ENCODE peak calls at places on chromosomes 2 and 18, in four cellular contexts. P is WTC11, A is K562, W is HepG2. Y is an unnamed sample.

GRCh38 chr2:120760446-120761135 is 24.9 kb downstream of the GLI2 start:
- DNase-seq in P (peak), A (no peak), W (no peak), Y (no peak)

GRCh38 chr2:108933691-108934117 is 55.3 kb downstream of the EDAR start:
- DNase-seq in W (no peak), A (peak), P (no peak), Y (no peak)

GRCh38 chr2:200310545-200310971 is 4.1 kb downstream of the SPATS2L start:
- DNase-seq in W (no peak), A (no peak), P (no peak), Y (no peak)

GRCh38 chr2:200774920-200775319 is 36.8 kb upstream of the BZW1 start:
- DNase-seq in W (no peak), A (no peak), P (no peak), Y (no peak)

GRCh38 chr18:23377669-23378469 is 75.2 kb upstream of the RIOK3 start:
- DNase-seq in W (peak), P (no peak), A (no peak), Y (peak)

GRCh38 chr2:61993422-61994024 is 88.0 kb downstream of the COMMD1 start:
- DNase-seq in A (peak), P (no peak), W (peak), Y (peak)

GRCh38 chr18:78805840-78806239 is 173.8 kb upstream of the SALL3 start:
- DNase-seq in P (no peak), W (no peak), A (no peak), Y (no peak)

GRCh38 chr18:22466608-22467390 is 49.1 kb upstream of the CTAGE1 start:
- DNase-seq in P (no peak), W (peak), A (no peak), Y (no peak)

GRCh38 chr18:32707153-32707552 is 65.7 kb downstream of the KLHL14 start:
- DNase-seq in W (no peak), P (no peak), A (no peak), Y (no peak)

GRCh38 chr2:88614497-88615157 is 12.6 kb downstream of the EIF2AK3 start:
- DNase-seq in P (no peak), W (no peak), A (no peak), Y (peak)

GRCh38 chr2:198106621-198107020 is 302.2 kb downstream of the PLCL1 start:
- DNase-seq in W (no peak), P (no peak), A (no peak), Y (no peak)

GRCh38 chr18:58310517-58310916 is 266.5 kb downstream of the NEDD4L start:
- DNase-seq in A (no peak), W (no peak), P (no peak), Y (no peak)

GRCh38 chr2:159153463-159153862 is 133.0 kb downstream of the WDSUB1 start:
- DNase-seq in A (no peak), W (no peak), P (no peak), Y (no peak)

GRCh38 chr2:7289697-7290096 is 372.5 kb downstream of the RNF144A start:
- DNase-seq in A (no peak), W (no peak), P (no peak), Y (no peak)

GRCh38 chr2:147232225-147232669 is 612.6 kb upstream of the ACVR2A start:
- DNase-seq in A (no peak), P (no peak), W (no peak), Y (no peak)

GRCh38 chr2:216519154-216519762 is 20.6 kb downstream of the RPL37A start:
- DNase-seq in A (peak), P (peak), W (peak), Y (no peak)

GRCh38 chr2:215418064-215418963 is 17.6 kb downstream of the FN1 start:
- DNase-seq in A (no peak), W (peak), P (no peak), Y (no peak)

GRCh38 chr2:162172802-162173201 is 20.8 kb upstream of the GCG start:
- DNase-seq in P (no peak), A (no peak), W (no peak), Y (no peak)

GRCh38 chr2:183000846-183001245 is 37.4 kb downstream of the NCKAP1 start:
- DNase-seq in P (no peak), W (no peak), A (no peak), Y (no peak)

GRCh38 chr2:176001281-176001902 is 675 bp downstream of the LNPK start:
- DNase-seq in A (peak), W (peak), P (peak), Y (peak)

GRCh38 chr2:45937990-45938389 is 286.5 kb downstream of the PRKCE start:
- DNase-seq in P (no peak), A (no peak), W (no peak), Y (no peak)

GRCh38 chr2:44087714-44088092 is 81.0 kb upstream of the PPM1B start:
- DNase-seq in A (no peak), P (no peak), W (peak), Y (no peak)

GRCh38 chr2:186629245-186629996 is 39.6 kb downstream of the ITGAV start:
- DNase-seq in W (no peak), A (no peak), P (no peak), Y (no peak)

GRCh38 chr2:30486655-30487054 is 39.6 kb downstream of the LCLAT1 start:
- DNase-seq in P (no peak), W (no peak), A (no peak), Y (no peak)

GRCh38 chr18:68314403-68314802 is 400.5 kb downstream of the TMX3 start:
- DNase-seq in W (no peak), P (no peak), A (no peak), Y (no peak)

GRCh38 chr18:8719192-8719591 is 13.8 kb downstream of the MTCL1 start:
- DNase-seq in A (no peak), P (no peak), W (no peak), Y (no peak)
- TF ChIP-seq SP1 in A (no peak), P (no peak), W (no peak), Y (no peak)

GRCh38 chr18:12373032-12373770 is 3.8 kb downstream of the AFG3L2 start:
- DNase-seq in W (no peak), A (no peak), P (no peak), Y (no peak)
- TF ChIP-seq ESRRA in W (no peak), A (peak), P (no peak), Y (no peak)

GRCh38 chr2:9844581-9844980 is 1.3 kb downstream of the TAF1B start:
- DNase-seq in W (no peak), P (no peak), A (no peak), Y (peak)

GRCh38 chr2:9843229-9844035 is at the start of gene TAF1B:
- DNase-seq in P (peak), W (peak), A (peak), Y (peak)

GRCh38 chr2:9846554-9846953 is 3.3 kb downstream of the TAF1B start:
- DNase-seq in A (no peak), W (no peak), P (no peak), Y (no peak)

GRCh38 chr2:9844036-9844483 is 786 bp downstream of the TAF1B start:
- DNase-seq in W (no peak), A (no peak), P (no peak), Y (no peak)

DNA sequence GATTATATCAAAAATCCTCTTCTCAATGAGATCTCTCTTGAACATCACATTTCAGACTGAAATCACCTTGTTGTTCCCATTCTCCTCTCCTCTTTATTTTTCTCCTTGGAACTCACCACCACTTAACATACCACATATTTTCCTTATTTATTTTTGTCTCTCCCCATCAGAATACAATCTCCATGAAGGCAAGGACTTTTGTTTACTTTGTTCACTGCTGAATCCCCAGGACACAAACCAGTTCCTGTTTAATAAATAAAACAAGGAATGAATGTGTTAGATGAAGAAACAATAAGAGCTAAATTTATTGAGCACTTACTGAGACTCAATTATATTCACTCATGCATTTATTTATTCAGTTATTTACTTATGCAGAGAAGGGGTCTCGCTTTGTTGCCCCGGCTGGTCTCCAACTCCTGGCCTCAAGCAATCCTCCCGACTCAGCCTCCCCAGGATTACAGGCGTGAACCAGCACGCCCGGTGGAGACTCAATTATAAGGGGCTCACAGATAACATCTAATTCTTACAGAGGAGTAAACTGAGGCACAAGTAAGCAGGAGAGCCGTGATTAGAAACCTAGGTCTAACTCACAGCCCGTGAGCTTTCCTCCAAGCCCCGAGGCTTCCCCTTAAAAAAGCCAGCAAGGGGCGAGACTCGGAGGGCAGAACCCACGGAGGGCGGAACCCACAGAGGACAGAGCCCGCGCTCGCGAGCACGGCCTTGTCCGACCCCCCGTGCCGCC is 616 bp upstream of the TAF1B start:
- DNase-seq in P (no peak), W (no peak), A (no peak), Y (no peak)
- TF ChIP-seq SP1 in P (no peak), W (no peak), A (no peak), Y (no peak)

GRCh38 chr2:27238976-27239375 is 21.8 kb downstream of the CAD start:
- DNase-seq in A (no peak), W (no peak), P (no peak), Y (no peak)

GRCh38 chr2:27233341-27233740 is 16.2 kb downstream of the CAD start:
- DNase-seq in A (no peak), W (no peak), P (no peak), Y (no peak)

GRCh38 chr2:27237341-27237945 is 20.3 kb downstream of the CAD start:
- DNase-seq in P (no peak), W (no peak), A (no peak), Y (no peak)

GRCh38 chr2:27236136-27236535 is 19.0 kb downstream of the CAD start:
- DNase-seq in P (no peak), W (no peak), A (no peak), Y (no peak)

GRCh38 chr2:27236626-27237025 is 19.5 kb downstream of the CAD start:
- DNase-seq in A (no peak), W (no peak), P (no peak), Y (no peak)
- TF ChIP-seq ESRRA in A (no peak), W (no peak), P (no peak), Y (no peak)

DNA sequence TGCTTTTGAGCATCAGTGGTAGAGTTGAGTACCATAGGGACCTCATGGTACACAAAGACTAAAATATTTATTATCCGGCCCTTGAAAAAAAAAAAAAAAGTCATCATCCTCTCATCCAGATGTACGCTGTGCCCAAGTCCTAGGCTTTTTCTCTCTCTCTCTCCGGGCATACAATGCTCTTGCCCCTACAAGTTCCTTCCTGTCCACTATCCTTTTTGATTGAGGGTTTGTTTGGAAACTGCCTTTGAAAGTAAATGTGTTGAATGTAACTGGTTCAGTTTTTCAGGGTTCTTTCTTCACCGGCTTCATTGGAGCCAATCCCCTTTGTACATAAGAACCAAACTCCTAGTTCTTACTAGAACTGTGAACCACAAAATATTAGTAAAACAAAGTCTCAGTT is 130.3 kb downstream of the MGAT5 start:
- DNase-seq in A (no peak), P (no peak), W (no peak), Y (no peak)
- TF ChIP-seq SP1 in A (no peak), P (no peak), W (no peak), Y (no peak)

GRCh38 chr2:71683666-71684065 is 230.3 kb downstream of the DYSF start:
- DNase-seq in P (no peak), W (no peak), A (no peak), Y (no peak)
- TF ChIP-seq ESRRA in P (no peak), W (no peak), A (no peak), Y (no peak)

GRCh38 chr2:237316339-237316738 is 97.6 kb downstream of the COL6A3 start:
- DNase-seq in W (no peak), P (no peak), A (no peak), Y (no peak)

GRCh38 chr2:237314198-237314597 is 99.8 kb downstream of the COL6A3 start:
- DNase-seq in W (no peak), A (no peak), P (no peak), Y (no peak)

GRCh38 chr2:237312021-237312755 is 101.8 kb downstream of the COL6A3 start:
- DNase-seq in P (no peak), A (no peak), W (no peak), Y (no peak)

GRCh38 chr2:237315881-237316225 is 98.1 kb downstream of the COL6A3 start:
- DNase-seq in A (no peak), P (no peak), W (peak), Y (no peak)

GRCh38 chr2:237315170-237315880 is 98.6 kb downstream of the COL6A3 start:
- DNase-seq in W (peak), P (no peak), A (no peak), Y (no peak)
- TF ChIP-seq SP1 in W (no peak), P (no peak), A (no peak), Y (no peak)

DNA sequence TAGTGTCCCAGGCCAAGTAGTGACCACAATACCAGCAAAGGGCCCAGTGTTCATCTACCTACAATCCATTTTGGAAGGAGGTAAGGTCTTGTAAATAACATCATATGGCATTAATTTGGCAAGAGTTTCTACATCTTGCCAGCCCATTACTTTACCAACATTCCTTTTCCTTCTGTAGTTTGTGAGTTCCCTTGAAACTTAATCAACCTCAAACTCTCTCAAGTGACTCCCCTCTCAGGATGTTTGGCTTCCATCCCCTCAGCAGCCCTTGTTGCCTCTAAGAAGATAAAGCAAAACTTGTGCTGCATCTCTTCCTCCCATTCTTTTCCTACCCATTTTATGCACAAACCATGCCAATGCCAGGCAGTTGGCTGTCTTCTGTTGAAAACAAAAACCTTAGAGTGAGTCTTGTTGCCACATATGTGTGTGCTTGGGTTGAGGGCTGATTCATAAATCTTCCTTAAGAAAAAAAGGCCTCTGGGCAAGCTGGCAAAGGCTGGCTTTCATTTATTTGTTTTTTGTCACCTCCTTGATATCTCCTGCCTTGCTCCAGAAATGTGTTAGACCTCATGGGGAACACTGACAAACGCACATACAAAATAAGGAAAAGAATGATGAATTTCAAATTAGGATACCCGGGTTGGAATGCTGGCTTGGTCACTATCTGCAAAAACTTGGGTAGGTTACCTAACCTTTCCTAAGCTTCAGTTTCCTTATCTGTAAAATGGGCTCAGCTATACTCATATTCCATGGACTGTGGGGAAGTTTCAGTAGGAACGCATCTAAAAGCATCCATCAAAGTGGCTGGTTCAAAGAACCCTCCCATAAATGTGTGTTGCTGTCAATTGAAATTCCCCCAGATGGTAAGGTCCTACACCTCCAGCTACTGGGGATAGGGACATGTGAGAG is 29.4 kb upstream of the ST3GAL5 start:
- DNase-seq in A (no peak), W (no peak), P (no peak), Y (no peak)
- TF ChIP-seq ESRRA in A (no peak), W (no peak), P (no peak), Y (no peak)